ENCODE peak calls at places on chromosomes 2 and 18, in seven cellular contexts. R is germinal center; F is posterior vena cava; I is suprapubic skin; E is activated naive CD4-positive, alpha-beta T cell; N is stimulated activated CD8-positive, alpha-beta memory T cell treated with anti-CD3 and anti-CD28 coated beads, Interleukin-2, amount 100 ng/mL, for 48 hours; U is GM03348. J is an unnamed sample.
A peak's percentile ranks its signal among the peaks of the same experiment; 100 is the strongest.

GRCh38 chr2:96065381-96065930 is 30.7 kb upstream of the GPAT2 start:
- DNase-seq in F (peak; percentile 83), N (no peak), I (no peak), U (no peak), R (no peak), E (no peak), J (no peak)

GRCh38 chr2:94997981-94998920 is 27.3 kb upstream of the MAL start:
- DNase-seq in I (peak; percentile 32), F (peak; percentile 70), R (no peak), E (no peak), N (no peak), U (no peak), J (no peak)

GRCh38 chr2:150872919-150873772 is 385.7 kb upstream of the RND3 start:
- DNase-seq in R (no peak), N (no peak), I (no peak), E (no peak), F (no peak), U (no peak), J (no peak)

GRCh38 chr2:190789074-190790004 is 91.3 kb upstream of the GLS start:
- DNase-seq in I (no peak), N (no peak), U (no peak), F (no peak), R (no peak), E (no peak), J (no peak)

GRCh38 chr2:53670351-53670750 is 97.3 kb upstream of the CHAC2 start:
- DNase-seq in N (no peak), R (no peak), E (no peak), U (peak; percentile 17), I (no peak), F (no peak), J (no peak)

GRCh38 chr18:13530879-13531387 is 195.4 kb downstream of the FAM210A start:
- DNase-seq in I (peak; percentile 76), R (no peak), F (peak; percentile 91), E (no peak), U (peak; percentile 88), N (no peak), J (no peak)

GRCh38 chr2:233643128-233643527 is 6.9 kb downstream of the UGT1A10 start:
- DNase-seq in F (no peak), U (no peak), E (no peak), N (no peak), I (no peak), R (no peak), J (no peak)

GRCh38 chr2:63434597-63434996 is 153.7 kb downstream of the WDPCP start:
- DNase-seq in U (no peak), R (no peak), F (no peak), N (no peak), E (no peak), I (no peak), J (no peak)

GRCh38 chr18:45730832-45731545 is 7.0 kb downstream of the SLC14A1 start:
- DNase-seq in F (no peak), N (no peak), R (no peak), U (peak; percentile 15), I (no peak), E (no peak), J (no peak)

GRCh38 chr2:23662941-23663729 is 263.8 kb downstream of the ATAD2B start:
- DNase-seq in E (no peak), F (no peak), R (peak; percentile 33), U (peak; percentile 64), N (no peak), I (no peak), J (no peak)

GRCh38 chr2:112168422-112169124 is 30.4 kb downstream of the FBLN7 start:
- DNase-seq in F (no peak), R (no peak), N (no peak), E (no peak), I (peak; percentile 81), U (peak; percentile 57), J (no peak)

GRCh38 chr2:145644820-145645302 is 1124.9 kb upstream of the ZEB2 start:
- DNase-seq in E (no peak), I (no peak), U (no peak), R (no peak), N (no peak), F (no peak), J (no peak)

GRCh38 chr2:20192781-20193180 is 32.1 kb downstream of the SDC1 start:
- DNase-seq in F (no peak), N (no peak), U (no peak), R (no peak), E (no peak), I (no peak), J (no peak)

GRCh38 chr18:55635439-55635838 is 47.4 kb upstream of the TCF4 start:
- DNase-seq in E (no peak), R (no peak), I (no peak), N (no peak), F (no peak), U (no peak), J (no peak)

GRCh38 chr2:224584768-224585204 is 377 bp downstream of the CUL3 start:
- DNase-seq in E (peak; percentile 39), U (peak; percentile 61), N (no peak), F (peak; percentile 88), R (peak; percentile 50), I (peak; percentile 78), J (peak; percentile 66)

GRCh38 chr2:163281717-163282116 is 443.1 kb upstream of the KCNH7 start:
- DNase-seq in U (no peak), R (no peak), I (no peak), E (no peak), F (no peak), N (no peak), J (no peak)

GRCh38 chr2:127642706-127643697 is 3.0 kb upstream of the GPR17 start:
- DNase-seq in I (no peak), U (no peak), E (no peak), N (no peak), F (no peak), R (no peak), J (no peak)

GRCh38 chr2:126995652-126996377 is 97.1 kb downstream of the TEX51 start:
- DNase-seq in I (no peak), F (no peak), R (no peak), N (no peak), E (no peak), U (no peak), J (no peak)

GRCh38 chr2:158325031-158325781 is 131.3 kb downstream of the CCDC148 start:
- DNase-seq in I (no peak), F (no peak), R (no peak), U (peak; percentile 31), E (no peak), N (no peak), J (no peak)

GRCh38 chr18:74734013-74734444 is 136.4 kb downstream of the ZNF407 start:
- DNase-seq in E (no peak), I (no peak), N (no peak), R (no peak), U (no peak), F (no peak), J (no peak)

GRCh38 chr2:183105402-183106134 is 18.7 kb upstream of the NUP35 start:
- DNase-seq in F (no peak), I (no peak), U (no peak), E (no peak), R (no peak), N (no peak), J (no peak)